ENCODE peak calls at places on chromosomes 11 and 22, in six cellular contexts. One of them, this sample, is unnamed.

GRCh38 chr11:68067991-68068390 is 29.2 kb downstream of the TCIRG1 start:
- DNase-seq in effector memory CD4-positive, alpha-beta T cell: no peak
- DNase-seq in psoas muscle: no peak
- DNase-seq in RWPE2: no peak
- DNase-seq in iPS DF 6.9: no peak
- DNase-seq in gastrocnemius medialis: no peak
- DNase-seq in this sample: no peak

GRCh38 chr11:27447288-27447914 is 25.2 kb downstream of the LGR4 start:
- DNase-seq in effector memory CD4-positive, alpha-beta T cell: no peak
- DNase-seq in psoas muscle: no peak
- DNase-seq in RWPE2: no peak
- DNase-seq in iPS DF 6.9: no peak
- DNase-seq in gastrocnemius medialis: no peak
- DNase-seq in this sample: no peak

GRCh38 chr11:83691387-83692088 is 405.4 kb upstream of the CCDC90B start:
- DNase-seq in effector memory CD4-positive, alpha-beta T cell: no peak
- DNase-seq in psoas muscle: no peak
- DNase-seq in RWPE2: no peak
- DNase-seq in iPS DF 6.9: no peak
- DNase-seq in gastrocnemius medialis: no peak
- DNase-seq in this sample: no peak

GRCh38 chr11:114440971-114441810 is 1.9 kb downstream of the REXO2 start:
- DNase-seq in effector memory CD4-positive, alpha-beta T cell: no peak
- DNase-seq in psoas muscle: no peak
- DNase-seq in RWPE2: no peak
- DNase-seq in iPS DF 6.9: no peak
- DNase-seq in gastrocnemius medialis: no peak
- DNase-seq in this sample: no peak

GRCh38 chr11:34707462-34707840 is 86.6 kb downstream of the EHF start:
- DNase-seq in effector memory CD4-positive, alpha-beta T cell: no peak
- DNase-seq in psoas muscle: no peak
- DNase-seq in RWPE2: no peak
- DNase-seq in iPS DF 6.9: no peak
- DNase-seq in gastrocnemius medialis: no peak
- DNase-seq in this sample: no peak

GRCh38 chr11:61482513-61482912 is 26.0 kb upstream of the LRRC10B start:
- DNase-seq in effector memory CD4-positive, alpha-beta T cell: no peak
- DNase-seq in psoas muscle: no peak
- DNase-seq in RWPE2: no peak
- DNase-seq in iPS DF 6.9: no peak
- DNase-seq in gastrocnemius medialis: no peak
- DNase-seq in this sample: no peak

GRCh38 chr11:97336064-97336463 is 946.3 kb downstream of the JRKL start:
- DNase-seq in effector memory CD4-positive, alpha-beta T cell: no peak
- DNase-seq in psoas muscle: no peak
- DNase-seq in RWPE2: no peak
- DNase-seq in iPS DF 6.9: no peak
- DNase-seq in gastrocnemius medialis: no peak
- DNase-seq in this sample: no peak

GRCh38 chr11:2517016-2517385 is 72.2 kb downstream of the KCNQ1 start:
- DNase-seq in effector memory CD4-positive, alpha-beta T cell: no peak
- DNase-seq in psoas muscle: no peak
- DNase-seq in RWPE2: no peak
- DNase-seq in iPS DF 6.9: no peak
- DNase-seq in gastrocnemius medialis: peak; percentile 0
- DNase-seq in this sample: no peak

GRCh38 chr11:61026121-61027031 is 54.9 kb downstream of the CD6 start:
- DNase-seq in effector memory CD4-positive, alpha-beta T cell: peak; percentile 66
- DNase-seq in psoas muscle: no peak
- DNase-seq in RWPE2: no peak
- DNase-seq in iPS DF 6.9: no peak
- DNase-seq in gastrocnemius medialis: no peak
- DNase-seq in this sample: peak; percentile 86

GRCh38 chr11:130536106-130537040 is 87.9 kb downstream of the ADAMTS15 start:
- DNase-seq in effector memory CD4-positive, alpha-beta T cell: no peak
- DNase-seq in psoas muscle: no peak
- DNase-seq in RWPE2: no peak
- DNase-seq in iPS DF 6.9: no peak
- DNase-seq in gastrocnemius medialis: no peak
- DNase-seq in this sample: no peak

GRCh38 chr11:118057424-118058145 is 19.3 kb upstream of the TMPRSS4 start:
- DNase-seq in effector memory CD4-positive, alpha-beta T cell: no peak
- DNase-seq in psoas muscle: no peak
- DNase-seq in RWPE2: no peak
- DNase-seq in iPS DF 6.9: no peak
- DNase-seq in gastrocnemius medialis: no peak
- DNase-seq in this sample: no peak

GRCh38 chr22:38944653-38945052 is 12.8 kb upstream of the APOBEC3A start:
- DNase-seq in effector memory CD4-positive, alpha-beta T cell: no peak
- DNase-seq in psoas muscle: no peak
- DNase-seq in RWPE2: no peak
- DNase-seq in iPS DF 6.9: no peak
- DNase-seq in gastrocnemius medialis: no peak
- DNase-seq in this sample: no peak

GRCh38 chr11:125797641-125798040 is 9.7 kb downstream of the PATE3 start:
- DNase-seq in effector memory CD4-positive, alpha-beta T cell: no peak
- DNase-seq in psoas muscle: no peak
- DNase-seq in RWPE2: no peak
- DNase-seq in iPS DF 6.9: no peak
- DNase-seq in gastrocnemius medialis: no peak
- DNase-seq in this sample: no peak

GRCh38 chr22:26409705-26410376 is 19.2 kb upstream of the ASPHD2 start:
- DNase-seq in effector memory CD4-positive, alpha-beta T cell: no peak
- DNase-seq in psoas muscle: no peak
- DNase-seq in RWPE2: no peak
- DNase-seq in iPS DF 6.9: no peak
- DNase-seq in gastrocnemius medialis: no peak
- DNase-seq in this sample: no peak

GRCh38 chr22:38017272-38017920 is 33.0 kb upstream of the SOX10 start:
- DNase-seq in effector memory CD4-positive, alpha-beta T cell: no peak
- DNase-seq in psoas muscle: peak; percentile 82
- DNase-seq in RWPE2: no peak
- DNase-seq in iPS DF 6.9: no peak
- DNase-seq in gastrocnemius medialis: peak; percentile 69
- DNase-seq in this sample: no peak

GRCh38 chr11:16099501-16099900 is 256.8 kb downstream of the SOX6 start:
- DNase-seq in effector memory CD4-positive, alpha-beta T cell: no peak
- DNase-seq in psoas muscle: no peak
- DNase-seq in RWPE2: no peak
- DNase-seq in iPS DF 6.9: no peak
- DNase-seq in gastrocnemius medialis: no peak
- DNase-seq in this sample: no peak

GRCh38 chr11:129804012-129804411 is 11.6 kb upstream of the TMEM45B start:
- DNase-seq in effector memory CD4-positive, alpha-beta T cell: no peak
- DNase-seq in psoas muscle: no peak
- DNase-seq in RWPE2: no peak
- DNase-seq in iPS DF 6.9: no peak
- DNase-seq in gastrocnemius medialis: no peak
- DNase-seq in this sample: peak; percentile 51

GRCh38 chr22:21106000-21106399 is 60.3 kb downstream of the LRRC74B start:
- DNase-seq in effector memory CD4-positive, alpha-beta T cell: no peak
- DNase-seq in psoas muscle: no peak
- DNase-seq in RWPE2: no peak
- DNase-seq in iPS DF 6.9: no peak
- DNase-seq in gastrocnemius medialis: no peak
- DNase-seq in this sample: no peak

GRCh38 chr11:61769169-61769920 is 16.9 kb downstream of the MYRF start:
- DNase-seq in effector memory CD4-positive, alpha-beta T cell: no peak
- DNase-seq in psoas muscle: no peak
- DNase-seq in RWPE2: no peak
- DNase-seq in iPS DF 6.9: no peak
- DNase-seq in gastrocnemius medialis: no peak
- DNase-seq in this sample: no peak

GRCh38 chr11:32154275-32154674 is 63.4 kb downstream of the RCN1 start:
- DNase-seq in effector memory CD4-positive, alpha-beta T cell: no peak
- DNase-seq in psoas muscle: no peak
- DNase-seq in RWPE2: no peak
- DNase-seq in iPS DF 6.9: no peak
- DNase-seq in gastrocnemius medialis: no peak
- DNase-seq in this sample: no peak

GRCh38 chr22:35375031-35375430 is 5.9 kb upstream of the HMOX1 start:
- DNase-seq in effector memory CD4-positive, alpha-beta T cell: no peak
- DNase-seq in psoas muscle: no peak
- DNase-seq in RWPE2: no peak
- DNase-seq in iPS DF 6.9: no peak
- DNase-seq in gastrocnemius medialis: no peak
- DNase-seq in this sample: no peak

GRCh38 chr11:120786206-120786735 is 237.6 kb upstream of the TBCEL start:
- DNase-seq in effector memory CD4-positive, alpha-beta T cell: no peak
- DNase-seq in psoas muscle: no peak
- DNase-seq in RWPE2: no peak
- DNase-seq in iPS DF 6.9: no peak
- DNase-seq in gastrocnemius medialis: no peak
- DNase-seq in this sample: no peak

GRCh38 chr11:62148271-62148980 is 24.6 kb downstream of the INCENP start:
- DNase-seq in effector memory CD4-positive, alpha-beta T cell: no peak
- DNase-seq in psoas muscle: no peak
- DNase-seq in RWPE2: no peak
- DNase-seq in iPS DF 6.9: no peak
- DNase-seq in gastrocnemius medialis: no peak
- DNase-seq in this sample: no peak

GRCh38 chr11:83571301-83571700 is 285.1 kb upstream of the CCDC90B start:
- DNase-seq in effector memory CD4-positive, alpha-beta T cell: no peak
- DNase-seq in psoas muscle: no peak
- DNase-seq in RWPE2: no peak
- DNase-seq in iPS DF 6.9: no peak
- DNase-seq in gastrocnemius medialis: no peak
- DNase-seq in this sample: no peak

GRCh38 chr11:8720868-8721739 is 38.5 kb downstream of the RPL27A start:
- DNase-seq in effector memory CD4-positive, alpha-beta T cell: no peak
- DNase-seq in psoas muscle: no peak
- DNase-seq in RWPE2: no peak
- DNase-seq in iPS DF 6.9: no peak
- DNase-seq in gastrocnemius medialis: no peak
- DNase-seq in this sample: no peak

GRCh38 chr11:62245271-62245753 is 3.3 kb downstream of the SCGB1D2 start:
- DNase-seq in effector memory CD4-positive, alpha-beta T cell: no peak
- DNase-seq in psoas muscle: no peak
- DNase-seq in RWPE2: no peak
- DNase-seq in iPS DF 6.9: no peak
- DNase-seq in gastrocnemius medialis: no peak
- DNase-seq in this sample: no peak

GRCh38 chr22:37803636-37804371 is 3.9 kb upstream of the GCAT start:
- DNase-seq in effector memory CD4-positive, alpha-beta T cell: no peak
- DNase-seq in psoas muscle: no peak
- DNase-seq in RWPE2: no peak
- DNase-seq in iPS DF 6.9: no peak
- DNase-seq in gastrocnemius medialis: no peak
- DNase-seq in this sample: no peak

GRCh38 chr11:9473408-9473807 is 12.6 kb downstream of the ZNF143 start:
- DNase-seq in effector memory CD4-positive, alpha-beta T cell: no peak
- DNase-seq in psoas muscle: no peak
- DNase-seq in RWPE2: no peak
- DNase-seq in iPS DF 6.9: no peak
- DNase-seq in gastrocnemius medialis: no peak
- DNase-seq in this sample: no peak

GRCh38 chr11:65454696-65455456 is 32.3 kb downstream of the NEAT1 start:
- DNase-seq in effector memory CD4-positive, alpha-beta T cell: peak; percentile 70
- DNase-seq in psoas muscle: peak; percentile 89
- DNase-seq in RWPE2: peak; percentile 81
- DNase-seq in iPS DF 6.9: peak; percentile 68
- DNase-seq in gastrocnemius medialis: peak; percentile 88
- DNase-seq in this sample: peak; percentile 76

GRCh38 chr11:66325140-66325754 is 8.4 kb upstream of the CD248 start:
- DNase-seq in effector memory CD4-positive, alpha-beta T cell: no peak
- DNase-seq in psoas muscle: no peak
- DNase-seq in RWPE2: no peak
- DNase-seq in iPS DF 6.9: no peak
- DNase-seq in gastrocnemius medialis: no peak
- DNase-seq in this sample: no peak

DNA sequence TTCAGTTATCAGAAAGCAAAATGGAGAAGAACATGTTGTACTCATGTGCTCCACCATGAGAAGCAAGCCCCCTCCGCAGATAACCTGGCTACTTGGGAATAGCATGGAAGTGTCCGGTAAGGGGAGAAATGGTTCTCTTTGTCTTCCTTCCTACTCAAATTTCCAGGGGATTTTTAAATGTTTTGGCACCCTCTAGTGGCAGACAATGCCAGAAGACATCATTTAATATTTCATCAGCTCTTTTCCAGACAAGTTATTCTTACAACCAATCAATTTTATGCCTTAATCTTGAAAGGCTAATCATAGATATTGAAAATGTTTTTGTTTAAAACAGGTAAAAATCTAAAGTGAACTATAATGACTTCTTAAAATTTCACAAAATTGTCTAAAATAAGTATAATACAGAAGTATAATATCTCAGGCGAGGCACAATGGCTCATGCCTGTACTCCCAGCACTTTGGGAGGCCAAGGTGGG is 15.7 kb downstream of the CRTAM start:
- DNase-seq in effector memory CD4-positive, alpha-beta T cell: no peak
- DNase-seq in psoas muscle: no peak
- DNase-seq in RWPE2: no peak
- DNase-seq in iPS DF 6.9: peak; percentile 70
- DNase-seq in gastrocnemius medialis: peak; percentile 24
- DNase-seq in this sample: peak; percentile 50
- H3K4me1 ChIP-seq in effector memory CD4-positive, alpha-beta T cell: no peaks in the 10 kb centered on the region
- H3K4me1 ChIP-seq in psoas muscle: no peaks in the 10 kb centered on the region
- H3K4me1 ChIP-seq in RWPE2: peaks cover 15% of the 10 kb centered on the region
- H3K4me1 ChIP-seq in iPS DF 6.9: peaks cover 2% of the 10 kb centered on the region
- H3K4me1 ChIP-seq in gastrocnemius medialis: no peaks in the 10 kb centered on the region
- H3K4me1 ChIP-seq in this sample: peaks cover 25% of the 10 kb centered on the region

DNA sequence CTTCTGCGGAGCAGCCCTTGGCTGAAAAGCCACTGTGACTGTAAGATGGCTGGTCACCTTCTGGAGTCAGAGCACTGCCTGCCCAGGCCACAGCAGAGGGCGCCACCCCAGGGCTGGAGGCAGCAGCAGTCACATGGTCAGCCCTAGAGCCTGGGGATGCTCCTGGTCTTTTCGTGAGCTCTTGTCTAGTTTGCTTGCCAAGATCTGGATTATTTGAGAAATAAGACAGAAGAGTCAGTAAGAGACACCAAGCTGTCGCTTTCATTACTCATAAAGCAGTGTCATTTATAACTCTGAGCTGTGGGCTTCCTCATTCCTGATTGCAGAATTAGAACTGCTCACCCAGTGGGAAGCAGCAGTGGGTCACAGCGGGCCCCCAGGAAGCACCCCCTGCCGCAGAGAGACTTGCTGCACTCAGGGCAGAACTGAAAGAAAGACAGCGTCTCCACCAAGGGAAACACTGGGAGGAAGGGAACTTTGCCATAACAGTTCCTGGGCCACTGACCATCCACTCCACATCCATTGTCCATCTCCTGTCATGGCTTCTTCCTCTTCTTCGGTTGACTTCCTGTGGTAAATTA is 56.7 kb downstream of the PPP6R2 start:
- DNase-seq in effector memory CD4-positive, alpha-beta T cell: no peak
- DNase-seq in psoas muscle: peak; percentile 46
- DNase-seq in RWPE2: no peak
- DNase-seq in iPS DF 6.9: peak; percentile 37
- DNase-seq in gastrocnemius medialis: no peak
- DNase-seq in this sample: peak; percentile 15
- H3K27ac ChIP-seq in effector memory CD4-positive, alpha-beta T cell: no peak overlapping the region
- H3K27ac ChIP-seq in psoas muscle: peak overlapping the region; percentile 58
- H3K27ac ChIP-seq in RWPE2: no peak overlapping the region
- H3K27ac ChIP-seq in iPS DF 6.9: no peak overlapping the region
- H3K27ac ChIP-seq in gastrocnemius medialis: peak overlapping the region; percentile 26
- H3K27ac ChIP-seq in this sample: no peak overlapping the region

GRCh38 chr22:30867746-30868662 is 100.6 kb downstream of the MORC2 start:
- DNase-seq in effector memory CD4-positive, alpha-beta T cell: no peak
- DNase-seq in psoas muscle: no peak
- DNase-seq in RWPE2: peak; percentile 23
- DNase-seq in iPS DF 6.9: no peak
- DNase-seq in gastrocnemius medialis: no peak
- DNase-seq in this sample: no peak
- H3K4me1 ChIP-seq in effector memory CD4-positive, alpha-beta T cell: no peaks in the 10 kb centered on the region
- H3K4me1 ChIP-seq in psoas muscle: no peaks in the 10 kb centered on the region
- H3K4me1 ChIP-seq in RWPE2: no peaks in the 10 kb centered on the region
- H3K4me1 ChIP-seq in iPS DF 6.9: no peaks in the 10 kb centered on the region
- H3K4me1 ChIP-seq in gastrocnemius medialis: peaks cover 7% of the 10 kb centered on the region
- H3K4me1 ChIP-seq in this sample: no peaks in the 10 kb centered on the region

GRCh38 chr11:119380160-119380815 is 1.2 kb downstream of the USP2 start:
- DNase-seq in effector memory CD4-positive, alpha-beta T cell: no peak
- DNase-seq in psoas muscle: peak; percentile 35
- DNase-seq in RWPE2: no peak
- DNase-seq in iPS DF 6.9: no peak
- DNase-seq in gastrocnemius medialis: no peak
- DNase-seq in this sample: no peak
- H3K27ac ChIP-seq in effector memory CD4-positive, alpha-beta T cell: no peak overlapping the region
- H3K27ac ChIP-seq in psoas muscle: peak overlapping the region; percentile 97
- H3K27ac ChIP-seq in RWPE2: no peak overlapping the region
- H3K27ac ChIP-seq in iPS DF 6.9: no peak overlapping the region
- H3K27ac ChIP-seq in gastrocnemius medialis: peak overlapping the region; percentile 96
- H3K27ac ChIP-seq in this sample: no peak overlapping the region

This sample was measured in CD4-positive, alpha-beta memory T cell.